ENCODE peak calls at places on chromosomes 2 and 18, in eight cellular contexts. T, B, K, L, A, R, F and P are unnamed samples.

GRCh38 chr2:146677280-146677679 is 1167.5 kb upstream of the ACVR2A start:
- DNase-seq in T (no peak), B (no peak), K (no peak), L (no peak), A (no peak), R (no peak), F (no peak), P (no peak)

GRCh38 chr2:28506112-28506511 is 10.3 kb downstream of the PLB1 start:
- DNase-seq in T (no peak), B (no peak), K (no peak), L (no peak), A (no peak), R (no peak), F (no peak), P (no peak)

GRCh38 chr18:46211816-46212215 is 107.6 kb downstream of the HAUS1 start:
- DNase-seq in T (no peak), B (no peak), K (no peak), L (no peak), A (no peak), R (no peak), F (no peak), P (no peak)

GRCh38 chr2:213187386-213187785 is 36.0 kb upstream of the IKZF2 start:
- DNase-seq in T (no peak), B (no peak), K (no peak), L (no peak), A (no peak), R (no peak), F (no peak), P (no peak)

GRCh38 chr2:118865106-118865505 is 17.7 kb upstream of the EN1 start:
- DNase-seq in T (no peak), B (no peak), K (no peak), L (peak), A (peak), R (no peak), F (peak), P (no peak)

GRCh38 chr2:64847930-64848329 is 141.3 kb upstream of the SLC1A4 start:
- DNase-seq in T (no peak), B (no peak), K (no peak), L (no peak), A (no peak), R (no peak), F (no peak), P (no peak)

GRCh38 chr2:85737481-85737880 is 16.3 kb upstream of the ATOH8 start:
- DNase-seq in T (peak), B (no peak), K (peak), L (no peak), A (no peak), R (peak), F (no peak), P (peak)

GRCh38 chr2:207898354-207898695 is 127.0 kb downstream of the PLEKHM3 start:
- DNase-seq in T (no peak), B (no peak), K (no peak), L (no peak), A (no peak), R (no peak), F (no peak), P (no peak)

GRCh38 chr2:47309952-47310800 is 92.8 kb upstream of the MSH2 start:
- DNase-seq in T (no peak), B (no peak), K (no peak), L (peak), A (no peak), R (no peak), F (no peak), P (no peak)
- TF ChIP-seq POLR2A in T (peak), B (no peak), K (no peak), L (no peak), A (no peak), R (no peak), F (no peak), P (no peak)

GRCh38 chr18:10724666-10725065 is 198.8 kb downstream of the NAPG start:
- DNase-seq in T (no peak), B (no peak), K (no peak), L (no peak), A (no peak), R (no peak), F (no peak), P (no peak)
- TF ChIP-seq POLR2A in T (no peak), B (no peak), K (no peak), L (no peak), A (no peak), R (no peak), F (no peak), P (no peak)

DNA sequence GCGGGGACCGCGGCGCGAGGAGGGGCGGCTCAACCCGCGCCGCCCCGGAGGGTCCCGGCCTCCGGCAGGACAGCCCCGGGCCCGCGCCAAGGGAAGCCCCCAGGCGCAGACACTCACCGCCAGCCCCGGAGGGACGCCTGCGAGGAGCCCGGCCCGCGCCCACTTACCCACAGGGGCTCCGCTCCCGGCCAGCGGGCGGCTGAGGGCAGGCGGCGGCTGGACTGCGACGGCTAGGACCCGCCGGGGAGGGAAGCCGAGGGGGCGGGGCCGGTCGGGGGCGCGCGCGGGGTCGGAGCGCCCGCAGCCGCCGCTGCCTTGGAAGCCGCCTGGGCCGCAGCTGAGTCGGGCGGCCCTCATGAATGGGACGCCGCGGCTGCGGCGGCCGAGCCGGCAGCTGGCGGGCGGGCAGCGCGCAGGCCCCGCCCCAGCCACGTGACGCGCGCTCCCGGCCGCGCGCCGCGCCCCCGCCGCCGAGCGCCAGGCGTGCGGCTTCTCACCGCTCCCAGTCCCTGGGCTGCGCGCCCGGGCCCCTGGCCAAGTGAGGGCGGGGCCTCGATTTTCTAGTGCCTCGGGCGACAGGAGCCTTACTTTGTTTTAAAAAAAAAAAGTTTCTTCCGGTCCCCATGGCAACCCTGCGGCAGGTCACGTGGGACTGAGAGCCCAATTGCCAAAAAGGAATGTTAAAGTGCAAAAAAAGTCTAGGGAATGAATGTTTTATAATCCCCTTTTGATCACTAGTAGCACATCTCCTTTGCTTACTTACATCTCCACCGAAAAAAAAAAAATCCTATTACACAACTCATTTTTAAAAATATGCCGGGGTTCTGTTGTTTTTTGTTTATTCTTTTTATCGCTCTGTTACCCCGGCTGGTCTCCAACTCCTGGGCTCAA is at the start of gene LPIN2:
- DNase-seq in T (peak), B (no peak), K (peak), L (peak), A (peak), R (peak), F (peak), P (peak)
- TF ChIP-seq POLR2A in T (peak), B (no peak), K (peak), L (no peak), A (peak), R (no peak), F (no peak), P (no peak)

GRCh38 chr18:75219684-75220083 is 9.1 kb downstream of the TSHZ1 start:
- DNase-seq in T (no peak), B (no peak), K (no peak), L (no peak), A (no peak), R (no peak), F (no peak), P (no peak)
- TF ChIP-seq POLR2A in T (no peak), B (no peak), K (no peak), L (no peak), A (no peak), R (no peak), F (no peak), P (no peak)

GRCh38 chr18:74595425-74595824 is 2.2 kb upstream of the ZNF407 start:
- DNase-seq in T (no peak), B (no peak), K (no peak), L (no peak), A (no peak), R (no peak), F (no peak), P (no peak)

GRCh38 chr18:74597662-74598349 is at the start of gene ZNF407:
- DNase-seq in T (peak), B (no peak), K (peak), L (peak), A (peak), R (peak), F (peak), P (peak)

GRCh38 chr18:74598350-74599001 is 806 bp downstream of the ZNF407 start:
- DNase-seq in T (no peak), B (no peak), K (peak), L (peak), A (peak), R (peak), F (peak), P (peak)

GRCh38 chr18:74596959-74597661 is 560 bp upstream of the ZNF407 start:
- DNase-seq in T (peak), B (no peak), K (peak), L (peak), A (no peak), R (peak), F (peak), P (peak)
- TF ChIP-seq POLR2A in T (peak), B (no peak), K (no peak), L (no peak), A (no peak), R (no peak), F (no peak), P (no peak)

GRCh38 chr18:76822510-76823165 is at the start of gene ZNF236:
- DNase-seq in T (peak), B (no peak), K (peak), L (peak), A (no peak), R (peak), F (peak), P (peak)
- TF ChIP-seq POLR2A in T (peak), B (no peak), K (peak), L (peak), A (peak), R (no peak), F (peak), P (no peak)

DNA sequence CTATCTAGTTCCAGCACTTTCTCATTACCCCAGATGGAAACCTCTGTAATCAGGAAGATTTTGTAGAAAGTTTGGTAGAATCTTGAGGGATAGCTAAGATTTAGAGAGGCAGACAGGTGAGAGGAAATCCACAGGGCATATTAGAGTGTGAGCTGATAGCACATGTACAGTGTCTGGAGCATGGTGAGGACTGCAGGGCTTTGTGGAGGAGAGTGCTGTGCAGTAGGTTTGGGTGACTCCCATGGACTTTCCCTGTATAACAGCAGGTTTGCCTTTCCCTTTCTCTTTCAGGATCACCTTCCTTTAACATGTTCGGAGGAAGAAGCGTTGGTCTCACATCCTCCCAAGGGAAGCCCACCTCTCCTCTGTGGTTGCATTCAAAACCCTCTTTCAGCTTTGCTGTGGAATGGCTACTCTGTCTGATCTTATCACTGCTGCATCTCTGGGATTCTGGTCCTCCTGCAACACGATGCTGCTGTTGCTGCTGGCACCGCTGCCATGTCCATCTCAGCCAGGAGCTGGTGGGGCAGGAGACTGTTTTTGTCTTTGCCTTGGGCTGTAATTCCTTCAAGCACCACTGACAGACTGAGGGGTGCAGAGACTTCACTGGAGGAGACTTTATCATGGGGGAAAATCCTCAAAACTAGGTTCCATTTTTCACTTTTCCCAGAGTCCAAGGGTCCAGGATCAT is 7.8 kb upstream of the KIF5C start:
- DNase-seq in T (no peak), B (no peak), K (no peak), L (no peak), A (no peak), R (no peak), F (no peak), P (no peak)
- TF ChIP-seq POLR2A in T (no peak), B (no peak), K (no peak), L (no peak), A (no peak), R (no peak), F (no peak), P (no peak)

DNA sequence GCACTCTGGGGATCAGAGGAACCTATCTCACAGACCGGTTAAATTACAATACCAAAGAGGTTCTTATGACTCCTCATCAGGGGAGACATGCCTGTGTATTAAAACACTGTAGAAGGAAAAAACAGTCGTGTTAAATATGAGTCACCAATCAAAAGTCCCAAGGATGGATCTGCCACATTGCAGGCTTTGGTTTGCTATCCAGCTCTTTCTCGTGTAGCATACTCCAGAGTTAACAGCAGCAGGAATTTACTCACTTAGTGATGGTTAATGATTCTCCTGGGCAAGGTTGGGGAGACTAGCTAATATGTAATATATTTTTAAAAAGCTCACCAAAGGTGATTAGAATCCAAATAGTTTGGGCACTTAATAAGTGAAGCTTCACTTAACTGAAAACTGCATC is 109.7 kb downstream of the MBD5 start:
- DNase-seq in T (no peak), B (no peak), K (no peak), L (no peak), A (no peak), R (no peak), F (peak), P (no peak)
- TF ChIP-seq POLR2A in T (no peak), B (no peak), K (no peak), L (no peak), A (no peak), R (no peak), F (no peak), P (no peak)